ENCODE peak calls at places on chromosomes 11 and 22, in ten cellular contexts. G is spleen; X is tibial nerve; M is psoas muscle; F is dorsolateral prefrontal cortex; V is sigmoid colon; Y is HCT116; B is endothelial cell of umbilical vein; S is naive thymus-derived CD4-positive, alpha-beta T cell; T is caudate nucleus. Z is an unnamed sample.
A peak's percentile ranks its signal among the peaks of the same experiment; 100 is the strongest.

GRCh38 chr11:44776840-44777536 is 50.2 kb downstream of the TSPAN18 start:
- DNase-seq in G (peak; percentile 31), X (no peak), M (no peak), F (no peak), V (peak; percentile 67), Y (no peak), B (no peak), S (no peak), T (no peak), Z (no peak)

GRCh38 chr11:76918941-76919386 is 58.2 kb downstream of the ACER3 start:
- DNase-seq in G (no peak), X (peak; percentile 15), M (no peak), F (no peak), V (no peak), Y (peak; percentile 44), B (peak; percentile 73), S (peak; percentile 5), T (no peak), Z (no peak)

GRCh38 chr11:69229521-69229920 is 64.4 kb upstream of the MYEOV start:
- DNase-seq in G (no peak), X (no peak), M (no peak), F (no peak), V (peak; percentile 38), Y (no peak), B (no peak), S (no peak), T (no peak), Z (no peak)

GRCh38 chr11:85844439-85845051 is 10.6 kb upstream of the CCDC83 start:
- DNase-seq in G (no peak), X (no peak), M (no peak), F (no peak), V (no peak), Y (peak; percentile 77), B (no peak), S (no peak), T (no peak), Z (no peak)

GRCh38 chr22:37338539-37339246 is 56.4 kb downstream of the CYTH4 start:
- DNase-seq in G (no peak), X (no peak), M (no peak), F (no peak), V (no peak), Y (no peak), B (no peak), S (no peak), T (no peak), Z (no peak)

GRCh38 chr11:12274558-12275197 is 102.7 kb upstream of the PARVA start:
- DNase-seq in G (no peak), X (no peak), M (no peak), F (no peak), V (peak; percentile 44), Y (no peak), B (no peak), S (no peak), T (no peak), Z (no peak)

GRCh38 chr11:119284344-119285157 is 32.4 kb downstream of the MCAM start:
- DNase-seq in G (no peak), X (no peak), M (no peak), F (no peak), V (no peak), Y (peak; percentile 32), B (peak; percentile 39), S (peak; percentile 70), T (no peak), Z (no peak)

GRCh38 chr22:17862646-17863181 is 88.4 kb upstream of the BID start:
- DNase-seq in G (no peak), X (no peak), M (no peak), F (no peak), V (no peak), Y (no peak), B (no peak), S (no peak), T (no peak), Z (no peak)

DNA sequence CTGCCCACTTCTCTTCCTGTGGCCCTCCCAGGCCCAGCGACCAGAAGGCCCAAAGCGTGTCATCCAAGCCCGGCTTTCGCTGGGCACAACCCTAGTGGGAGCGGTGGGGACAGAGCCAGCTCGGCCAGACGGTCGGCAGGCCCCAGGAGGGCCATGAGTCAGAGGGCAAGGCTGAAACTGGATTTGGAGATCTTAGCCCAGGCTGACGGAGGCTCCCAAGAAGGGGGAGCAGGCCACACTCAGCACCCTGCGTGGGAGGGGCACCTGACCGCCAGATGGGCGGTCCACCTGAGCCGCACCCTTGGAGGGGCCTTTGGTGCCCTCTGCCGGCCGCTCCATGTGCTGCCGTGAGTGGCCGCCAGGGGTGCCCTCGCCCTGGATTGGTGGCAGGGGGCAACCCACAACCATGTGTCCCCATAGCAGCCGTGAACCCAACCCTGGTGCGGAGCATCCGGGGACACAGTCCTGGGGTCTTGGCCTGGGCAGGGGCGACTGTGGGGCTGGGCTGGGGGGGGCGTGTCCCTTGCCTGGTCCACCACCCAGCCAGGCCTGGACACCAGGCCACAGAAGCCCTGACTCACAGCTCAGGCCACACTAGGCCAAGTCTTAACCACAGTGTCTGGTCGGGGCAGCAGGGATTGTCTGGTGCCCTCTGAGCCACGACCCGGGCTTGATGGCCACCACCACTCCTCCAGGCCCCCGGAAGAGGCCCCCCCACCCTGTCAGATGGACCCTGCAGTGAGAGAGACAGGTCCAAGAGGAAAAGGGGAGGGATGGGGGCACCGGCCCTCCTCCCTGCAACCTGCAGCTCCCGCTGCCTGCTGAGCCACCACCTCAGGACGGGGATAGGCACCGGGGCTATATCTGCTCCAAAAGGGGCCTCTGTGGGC is 19.2 kb upstream of the TALDO1 start:
- DNase-seq in G (peak; percentile 95), X (peak; percentile 79), M (peak; percentile 88), F (peak; percentile 85), V (peak; percentile 92), Y (peak; percentile 91), B (peak; percentile 60), S (peak; percentile 66), T (peak; percentile 50), Z (peak; percentile 42)
- H3K27ac ChIP-seq in G (peak overlapping the region; percentile 88), X (peak overlapping the region; percentile 92), M (peak overlapping the region; percentile 46), F (peak overlapping the region; percentile 99), V (peak overlapping the region; percentile 43), Y (peak overlapping the region; percentile 70), B (no peak overlapping the region), S (no peak overlapping the region), T (peak overlapping the region; percentile 98), Z (peak overlapping the region; percentile 97)

GRCh38 chr11:1530686-1531256 is 41.3 kb downstream of the DUSP8 start:
- DNase-seq in G (no peak), X (no peak), M (no peak), F (no peak), V (no peak), Y (no peak), B (no peak), S (no peak), T (no peak), Z (no peak)

GRCh38 chr11:1531418-1531817 is 40.7 kb downstream of the DUSP8 start:
- DNase-seq in G (no peak), X (no peak), M (no peak), F (no peak), V (no peak), Y (no peak), B (no peak), S (no peak), T (no peak), Z (no peak)

GRCh38 chr11:1533342-1533725 is 38.7 kb downstream of the DUSP8 start:
- DNase-seq in G (no peak), X (no peak), M (no peak), F (no peak), V (no peak), Y (no peak), B (no peak), S (no peak), T (no peak), Z (no peak)

GRCh38 chr11:1532606-1533341 is 39.3 kb downstream of the DUSP8 start:
- DNase-seq in G (no peak), X (no peak), M (no peak), F (no peak), V (no peak), Y (no peak), B (no peak), S (no peak), T (no peak), Z (no peak)

DNA sequence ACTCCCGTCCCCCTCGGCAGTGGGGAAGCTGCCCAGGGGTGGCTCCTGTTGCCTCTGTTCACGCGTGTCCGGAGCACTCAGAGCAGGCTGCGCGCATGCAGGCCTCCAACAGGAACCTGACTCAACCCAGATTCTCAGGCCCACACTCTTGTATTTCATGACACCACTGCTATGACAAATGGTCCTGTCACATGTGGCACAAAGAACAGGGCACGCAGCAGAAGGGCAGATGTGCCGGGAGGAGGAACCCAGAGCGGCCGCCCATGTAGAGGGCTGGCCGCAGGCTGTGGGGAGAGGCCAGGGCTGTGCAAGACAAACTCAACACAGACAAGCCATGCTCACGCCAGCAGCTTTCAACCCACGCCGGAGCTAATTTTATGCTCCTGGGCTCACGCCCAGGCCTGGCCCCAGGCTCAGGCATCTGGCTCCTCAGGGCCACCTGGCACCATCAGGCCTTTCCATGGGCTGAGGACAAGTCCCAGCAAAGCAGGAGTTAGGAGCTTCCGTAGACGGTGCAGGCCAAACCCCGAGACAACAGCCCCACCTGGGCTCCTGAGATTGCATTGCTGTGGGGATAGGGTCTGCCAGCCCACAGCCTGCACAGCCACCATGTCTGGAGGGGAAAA is 40.0 kb downstream of the DUSP8 start:
- DNase-seq in G (no peak), X (no peak), M (peak; percentile 78), F (peak; percentile 78), V (peak; percentile 89), Y (no peak), B (no peak), S (no peak), T (no peak), Z (peak; percentile 70)
- H3K27ac ChIP-seq in G (peak overlapping the region; percentile 5), X (peak overlapping the region; percentile 78), M (peak overlapping the region; percentile 89), F (peak overlapping the region; percentile 49), V (peak overlapping the region; percentile 62), Y (no peak overlapping the region), B (no peak overlapping the region), S (no peak overlapping the region), T (peak overlapping the region; percentile 62), Z (peak overlapping the region; percentile 42)

DNA sequence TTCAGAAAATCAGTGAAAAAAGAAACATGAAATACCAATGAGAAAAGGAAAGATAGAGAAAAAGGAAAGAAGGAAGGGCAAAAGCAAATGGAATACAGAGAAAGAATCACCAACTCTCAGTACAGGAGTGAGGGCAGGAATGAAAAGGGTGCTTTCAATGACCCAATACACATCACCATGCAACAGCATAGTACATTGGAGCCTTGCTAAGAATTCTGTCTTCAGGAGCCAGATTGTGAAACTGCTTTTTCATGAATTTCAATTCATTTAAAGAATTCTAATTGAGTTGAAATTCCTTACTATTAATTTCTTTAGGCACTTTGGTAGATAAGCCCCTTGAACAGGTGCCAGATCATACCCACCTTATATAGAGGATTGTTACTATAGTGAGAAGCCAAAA is 34.9 kb downstream of the BLID start:
- DNase-seq in G (no peak), X (no peak), M (no peak), F (no peak), V (no peak), Y (no peak), B (no peak), S (no peak), T (no peak), Z (no peak)
- H3K27ac ChIP-seq in G (no peak overlapping the region), X (no peak overlapping the region), M (no peak overlapping the region), F (no peak overlapping the region), V (no peak overlapping the region), Y (no peak overlapping the region), B (no peak overlapping the region), S (no peak overlapping the region), T (peak overlapping the region; percentile 36), Z (no peak overlapping the region)

DNA sequence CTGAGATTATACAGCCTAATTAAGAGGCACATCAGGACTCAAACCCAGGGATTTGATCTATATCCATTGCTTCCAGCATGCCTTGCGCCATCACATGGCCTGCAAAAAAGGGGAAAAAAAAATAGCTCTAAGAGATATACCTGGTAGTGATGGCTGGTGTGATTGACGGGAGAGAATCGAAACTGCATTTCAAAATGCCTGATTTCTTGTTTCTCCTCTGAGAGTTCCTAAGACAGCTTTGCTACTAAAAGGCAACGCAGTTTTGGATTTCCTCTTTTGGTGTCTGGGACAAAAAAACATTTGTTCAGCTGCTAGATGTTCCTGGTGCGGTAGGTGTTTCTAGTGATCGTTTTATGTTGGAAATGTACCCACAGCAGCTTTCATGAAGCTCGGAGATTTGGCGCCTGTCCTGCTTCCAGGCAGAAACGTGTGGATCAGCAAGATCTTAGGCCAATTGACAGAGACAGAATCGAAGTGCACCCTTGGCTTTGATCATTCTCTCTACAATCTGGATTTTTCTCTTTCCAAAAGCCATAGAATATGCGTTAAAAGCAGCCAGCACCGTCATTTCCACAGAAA is 18.1 kb downstream of the P2RX3 start:
- DNase-seq in G (no peak), X (no peak), M (no peak), F (no peak), V (no peak), Y (no peak), B (no peak), S (no peak), T (no peak), Z (no peak)
- H3K27ac ChIP-seq in G (no peak overlapping the region), X (no peak overlapping the region), M (no peak overlapping the region), F (no peak overlapping the region), V (no peak overlapping the region), Y (no peak overlapping the region), B (no peak overlapping the region), S (no peak overlapping the region), T (no peak overlapping the region), Z (no peak overlapping the region)